ENCODE peak calls at places on chromosomes 3 and 15, in five cellular contexts. V, E, B, Q and Z are unnamed samples.

GRCh38 chr15:59165726-59166125 is 40.9 kb upstream of the LDHAL6B start:
- DNase-seq in E (no peak), B (no peak), Q (peak; percentile 28), V (no peak), Z (no peak)

GRCh38 chr15:78065284-78065872 is 12.1 kb downstream of the TBC1D2B start:
- DNase-seq in B (no peak), E (no peak), V (peak; percentile 74), Q (no peak), Z (peak; percentile 47)

GRCh38 chr3:76063019-76063418 is 277.7 kb upstream of the ZNF717 start:
- DNase-seq in B (no peak), E (no peak), Q (no peak), V (no peak), Z (no peak)

GRCh38 chr3:140843656-140844055 is 98.0 kb upstream of the SLC25A36 start:
- DNase-seq in V (no peak), E (no peak), Q (no peak), B (no peak), Z (no peak)

GRCh38 chr15:41022487-41023090 is 69.3 kb downstream of the CHAC1 start:
- DNase-seq in E (no peak), V (no peak), B (no peak), Q (peak; percentile 21), Z (peak; percentile 32)

GRCh38 chr3:1232276-1232675 is 139.5 kb downstream of the CNTN6 start:
- DNase-seq in Q (no peak), B (no peak), V (no peak), E (no peak), Z (no peak)

GRCh38 chr3:126967386-126967785 is 15.5 kb upstream of the PLXNA1 start:
- DNase-seq in V (no peak), B (peak; percentile 48), Q (no peak), E (no peak), Z (no peak)

GRCh38 chr15:74317820-74318375 is 49.5 kb downstream of the CYP11A1 start:
- DNase-seq in E (no peak), B (no peak), Q (no peak), V (peak; percentile 82), Z (no peak)

GRCh38 chr15:66134284-66134683 is 119.3 kb downstream of the MEGF11 start:
- DNase-seq in V (no peak), B (no peak), Q (no peak), E (no peak), Z (no peak)

GRCh38 chr3:69072928-69073327 is 7.2 kb downstream of the UBA3 start:
- DNase-seq in Q (no peak), V (no peak), B (no peak), E (no peak), Z (no peak)

GRCh38 chr3:17552351-17552750 is 190.1 kb downstream of the TBC1D5 start:
- DNase-seq in E (no peak), Q (no peak), V (no peak), B (no peak), Z (no peak)

GRCh38 chr3:36906504-36907149 is 38.2 kb downstream of the TRANK1 start:
- DNase-seq in B (no peak), E (no peak), V (no peak), Q (no peak), Z (no peak)

GRCh38 chr3:85571835-85572234 is 613.0 kb downstream of the CADM2 start:
- DNase-seq in Q (no peak), V (no peak), E (no peak), B (no peak), Z (no peak)

GRCh38 chr3:71514621-71515020 is 68.9 kb downstream of the FOXP1 start:
- DNase-seq in E (no peak), Q (no peak), B (no peak), V (no peak), Z (no peak)

GRCh38 chr15:72770673-72771328 is 12.8 kb downstream of the ADPGK start:
- DNase-seq in E (no peak), Q (no peak), V (no peak), B (no peak), Z (no peak)

GRCh38 chr15:94582368-94582767 is 351.0 kb downstream of the MCTP2 start:
- DNase-seq in E (peak; percentile 31), Q (peak; percentile 9), B (no peak), V (no peak), Z (no peak)

GRCh38 chr15:56916825-56917477 is 1.5 kb upstream of the TCF12 start:
- DNase-seq in E (no peak), V (no peak), B (no peak), Q (no peak), Z (no peak)

GRCh38 chr15:40470423-40471104 is at the start of gene CHST14:
- DNase-seq in B (peak; percentile 94), Q (no peak), E (peak; percentile 27), V (peak; percentile 34), Z (peak; percentile 55)

GRCh38 chr3:186679151-186679550 is 13.3 kb downstream of the HRG start:
- DNase-seq in E (no peak), B (no peak), V (no peak), Q (no peak), Z (no peak)

DNA sequence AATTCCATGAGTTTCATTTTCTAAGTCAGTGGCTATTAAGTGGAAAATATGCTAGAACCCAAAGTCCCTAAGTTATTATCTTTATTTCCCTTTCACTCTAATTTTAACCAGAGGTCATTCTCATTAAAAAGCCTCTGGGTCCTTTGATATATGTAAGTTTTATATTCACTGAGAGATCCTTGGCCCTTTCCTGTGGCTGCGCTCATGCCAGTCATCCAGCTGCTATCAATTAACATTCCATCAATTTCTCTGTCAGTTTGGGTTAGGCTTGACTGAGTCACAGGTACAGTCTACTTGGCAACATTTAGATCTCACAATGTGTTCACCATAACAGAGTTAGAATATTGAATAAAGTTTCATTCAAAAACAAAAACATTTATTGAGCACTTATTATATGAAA is 58.0 kb upstream of the FBN1 start:
- DNase-seq in V (no peak), E (no peak), Q (no peak), B (no peak), Z (no peak)
- TF ChIP-seq EP300 in V (no peak), E (no peak), Q (no peak), B (no peak), Z (no peak)

DNA sequence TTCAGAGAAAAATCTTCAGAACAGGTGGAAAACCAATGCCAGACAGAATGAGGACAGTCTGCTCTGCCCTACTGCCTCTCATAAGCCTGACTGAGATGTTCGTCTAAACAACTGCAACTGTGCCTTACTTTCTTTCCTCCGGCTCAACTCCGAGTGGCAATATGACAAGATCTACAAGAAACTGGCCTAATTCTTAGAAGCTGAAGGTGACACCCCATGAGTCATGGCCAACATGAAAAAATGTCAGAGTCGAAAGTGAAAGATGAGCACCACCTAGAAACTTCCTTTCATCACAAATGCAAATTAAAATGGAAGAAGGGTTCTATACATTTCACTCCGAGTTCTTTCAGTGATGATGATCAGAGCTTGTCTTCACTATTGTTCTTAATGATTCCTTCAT is 12.9 kb downstream of the PCYT1A start:
- DNase-seq in Q (peak; percentile 84), V (no peak), B (no peak), E (no peak), Z (no peak)
- TF ChIP-seq POLR2A in Q (peak; percentile 63), V (no peak), B (no peak), E (no peak), Z (no peak)

GRCh38 chr3:34238407-34238806 is 440.0 kb downstream of the PDCD6IP start:
- DNase-seq in V (no peak), B (no peak), Q (no peak), E (no peak), Z (no peak)

GRCh38 chr3:34239287-34239686 is 440.9 kb downstream of the PDCD6IP start:
- DNase-seq in E (no peak), V (no peak), Q (no peak), B (no peak), Z (no peak)

GRCh38 chr3:34239870-34240269 is 441.4 kb downstream of the PDCD6IP start:
- DNase-seq in Q (no peak), V (no peak), B (no peak), E (no peak), Z (no peak)

GRCh38 chr3:34237946-34238345 is 439.5 kb downstream of the PDCD6IP start:
- DNase-seq in B (no peak), V (no peak), E (no peak), Q (no peak), Z (no peak)

GRCh38 chr3:34235096-34235495 is 436.7 kb downstream of the PDCD6IP start:
- DNase-seq in B (no peak), E (no peak), V (no peak), Q (no peak), Z (no peak)
- TF ChIP-seq EP300 in B (no peak), E (no peak), V (no peak), Q (no peak), Z (no peak)

GRCh38 chr15:43799209-43799944 is 643 bp downstream of the SERINC4 start:
- DNase-seq in E (no peak), Q (no peak), V (no peak), B (no peak), Z (no peak)
- TF ChIP-seq POLR2A in E (no peak), Q (no peak), V (no peak), B (no peak), Z (no peak)

GRCh38 chr15:70659662-70660061 is 103.7 kb downstream of the UACA start:
- DNase-seq in E (no peak), B (no peak), Q (no peak), V (no peak), Z (no peak)
- TF ChIP-seq EP300 in E (no peak), B (no peak), Q (no peak), V (no peak), Z (no peak)

DNA sequence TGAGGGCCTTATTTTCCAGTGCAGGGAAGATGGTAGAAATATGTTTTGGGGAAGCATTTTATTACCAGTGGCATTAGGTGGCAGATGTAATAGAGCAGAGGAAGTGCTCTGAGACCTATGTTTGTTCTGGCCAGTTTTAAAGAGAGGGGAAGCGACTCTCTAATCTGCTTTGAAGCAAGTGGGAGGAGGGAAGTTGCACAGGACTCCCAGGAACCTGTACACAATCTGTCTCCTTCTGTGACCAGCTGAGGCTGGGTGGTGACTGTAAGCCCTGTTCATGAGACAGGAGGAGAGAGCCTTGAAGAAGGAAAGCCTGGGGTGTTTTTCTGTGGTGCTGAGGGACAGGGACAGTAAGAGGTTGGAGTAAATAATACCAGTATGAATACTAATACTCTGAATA is 60.5 kb downstream of the LPP start:
- DNase-seq in B (no peak), E (no peak), V (no peak), Q (no peak), Z (no peak)
- TF ChIP-seq POLR2A in B (no peak), E (no peak), V (no peak), Q (no peak), Z (no peak)

GRCh38 chr3:66029443-66029842 is 9.3 kb downstream of the MAGI1 start:
- DNase-seq in E (no peak), B (no peak), Q (no peak), V (no peak), Z (no peak)
- TF ChIP-seq EP300 in E (no peak), B (no peak), Q (no peak), V (no peak), Z (no peak)

DNA sequence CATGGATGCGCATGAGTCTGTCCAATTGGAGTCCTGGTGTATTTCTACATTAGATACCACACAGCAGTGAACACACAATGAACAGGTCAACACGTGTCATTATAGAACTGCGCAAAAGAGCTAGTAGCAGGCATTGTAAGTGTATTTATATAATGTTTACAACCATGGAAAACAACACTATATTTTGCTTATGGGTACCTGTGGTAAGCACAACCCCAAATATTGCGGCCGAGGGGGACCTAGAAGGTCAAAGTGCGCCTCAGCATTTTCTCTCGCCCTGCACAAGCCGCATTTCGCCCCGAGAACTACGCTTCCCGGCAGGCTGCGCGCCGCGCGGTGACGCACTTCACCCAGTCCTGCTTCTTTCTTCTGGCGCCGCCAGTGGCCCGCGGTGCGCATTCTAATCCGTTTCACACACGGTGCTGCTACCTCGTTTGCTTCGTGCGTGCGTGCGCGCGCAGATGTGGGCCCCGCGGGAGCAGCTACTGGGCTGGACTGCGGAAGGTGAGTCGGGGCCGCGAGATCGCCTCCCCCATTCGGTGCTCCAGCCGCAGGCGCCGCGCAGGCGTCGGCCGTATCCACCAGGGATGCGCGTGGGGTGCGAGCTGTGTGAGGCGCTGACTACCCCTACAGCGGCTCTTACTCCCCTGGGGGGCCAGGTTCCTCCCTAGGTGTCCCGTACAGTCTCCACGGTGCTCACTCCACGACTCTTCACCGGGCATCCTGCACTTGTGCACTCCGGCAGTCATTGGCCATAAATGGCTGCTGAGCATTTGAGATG is at the start of gene ZNF589:
- DNase-seq in E (peak; percentile 82), Q (peak; percentile 87), B (peak; percentile 99), V (peak; percentile 73), Z (peak; percentile 97)
- TF ChIP-seq POLR2A in E (peak; percentile 89), Q (peak; percentile 99), B (no peak), V (peak; percentile 81), Z (no peak)